ENCODE peak calls at places on chromosomes 5 and 9, in six cellular contexts. S is IMR-90, K is H9, L is DND-41, T is Karpas-422, Q is neuronal stem cell. P is an unnamed sample. For H3K4me1, the result is how much of the 10 kb centered on the place peaks cover.

GRCh38 chr9:110031511-110032173 is 176.3 kb downstream of the C9orf152 start:
- DNase-seq in S (peak), K (no peak), L (no peak), T (no peak), Q (no peak), P (no peak)

GRCh38 chr5:9183306-9183705 is 362.6 kb downstream of the SEMA5A start:
- DNase-seq in S (no peak), K (no peak), L (no peak), T (no peak), Q (no peak), P (no peak)

GRCh38 chr9:131503626-131504465 is 1.1 kb downstream of the POMT1 start:
- DNase-seq in S (peak), K (peak), L (peak), T (no peak), Q (no peak), P (no peak)

GRCh38 chr9:132460240-132460639 is 50.2 kb downstream of the CFAP77 start:
- DNase-seq in S (no peak), K (no peak), L (no peak), T (no peak), Q (no peak), P (no peak)

GRCh38 chr5:34534237-34535108 is 121.7 kb upstream of the RAI14 start:
- DNase-seq in S (peak), K (no peak), L (no peak), T (no peak), Q (no peak), P (no peak)

GRCh38 chr5:58116346-58116745 is 343.5 kb downstream of the PLK2 start:
- DNase-seq in S (no peak), K (no peak), L (no peak), T (no peak), Q (no peak), P (no peak)

GRCh38 chr5:33806736-33807442 is 84.9 kb downstream of the ADAMTS12 start:
- DNase-seq in S (peak), K (no peak), L (no peak), T (no peak), Q (no peak), P (no peak)

GRCh38 chr5:101969752-101970151 is 326.3 kb downstream of the SLCO4C1 start:
- DNase-seq in S (no peak), K (no peak), L (no peak), T (no peak), Q (no peak), P (no peak)

GRCh38 chr5:57102905-57103255 is 71.0 kb upstream of the GPBP1 start:
- DNase-seq in S (no peak), K (no peak), L (no peak), T (no peak), Q (no peak), P (no peak)

GRCh38 chr5:73139485-73139884 is 19.1 kb downstream of the TMEM171 start:
- DNase-seq in S (no peak), K (no peak), L (no peak), T (no peak), Q (no peak), P (no peak)

GRCh38 chr9:90870646-90871326 is 69.2 kb downstream of the SYK start:
- DNase-seq in S (peak), K (no peak), L (peak), T (peak), Q (peak), P (peak)

GRCh38 chr5:2756211-2756746 is 4.8 kb upstream of the IRX2 start:
- DNase-seq in S (peak), K (peak), L (no peak), T (no peak), Q (no peak), P (no peak)

GRCh38 chr5:134649163-134649916 is 755 bp downstream of the SEC24A start:
- DNase-seq in S (peak), K (no peak), L (peak), T (no peak), Q (no peak), P (peak)

GRCh38 chr9:37746448-37747270 is 6.9 kb upstream of the TRMT10B start:
- DNase-seq in S (peak), K (no peak), L (no peak), T (no peak), Q (no peak), P (no peak)

GRCh38 chr5:179259731-179260323 is 85.4 kb downstream of the ADAMTS2 start:
- DNase-seq in S (no peak), K (peak), L (no peak), T (no peak), Q (no peak), P (no peak)

GRCh38 chr9:70924905-70925547 is 196.4 kb downstream of the TRPM3 start:
- DNase-seq in S (peak), K (peak), L (peak), T (peak), Q (peak), P (peak)

GRCh38 chr5:143025376-143025775 is 255.2 kb downstream of the ARHGAP26 start:
- DNase-seq in S (no peak), K (no peak), L (no peak), T (no peak), Q (no peak), P (no peak)

GRCh38 chr9:130433168-130433946 is 11.4 kb upstream of the ASS1 start:
- DNase-seq in S (peak), K (peak), L (no peak), T (no peak), Q (peak), P (no peak)

GRCh38 chr9:76521244-76521673 is 62.3 kb downstream of the GCNT1 start:
- DNase-seq in S (no peak), K (no peak), L (no peak), T (peak), Q (no peak), P (no peak)

GRCh38 chr9:87148391-87149237 is 201.3 kb upstream of the GAS1 start:
- DNase-seq in S (peak), K (peak), L (no peak), T (no peak), Q (peak), P (no peak)
- H2AFZ ChIP-seq in S (peak), K (peak), L (no peak), T (no peak), Q (peak), P (no peak)

GRCh38 chr5:126805108-126805507 is 28.2 kb downstream of the LMNB1 start:
- DNase-seq in S (peak), K (no peak), L (no peak), T (no peak), Q (no peak), P (no peak)
- H3K4me1 ChIP-seq in S (under half), K (under half), L (under half), T (half or more), Q (under half), P (half or more)

GRCh38 chr5:139407517-139407916 is 3.6 kb upstream of the SPATA24 start:
- DNase-seq in S (no peak), K (no peak), L (no peak), T (peak), Q (no peak), P (peak)
- H2AFZ ChIP-seq in S (no peak), K (no peak), L (no peak), T (peak), Q (no peak), P (peak)

GRCh38 chr9:120612218-120612617 is 32.3 kb upstream of the CDK5RAP2 start:
- DNase-seq in S (peak), K (no peak), L (no peak), T (no peak), Q (no peak), P (peak)

GRCh38 chr9:120617637-120617979 is 37.6 kb upstream of the CDK5RAP2 start:
- DNase-seq in S (peak), K (no peak), L (no peak), T (no peak), Q (no peak), P (no peak)

GRCh38 chr9:120621941-120622340 is 42.0 kb upstream of the CDK5RAP2 start:
- DNase-seq in S (no peak), K (no peak), L (no peak), T (no peak), Q (no peak), P (no peak)

GRCh38 chr9:120619751-120620655 is 40.0 kb upstream of the CDK5RAP2 start:
- DNase-seq in S (peak), K (peak), L (peak), T (peak), Q (peak), P (peak)

DNA sequence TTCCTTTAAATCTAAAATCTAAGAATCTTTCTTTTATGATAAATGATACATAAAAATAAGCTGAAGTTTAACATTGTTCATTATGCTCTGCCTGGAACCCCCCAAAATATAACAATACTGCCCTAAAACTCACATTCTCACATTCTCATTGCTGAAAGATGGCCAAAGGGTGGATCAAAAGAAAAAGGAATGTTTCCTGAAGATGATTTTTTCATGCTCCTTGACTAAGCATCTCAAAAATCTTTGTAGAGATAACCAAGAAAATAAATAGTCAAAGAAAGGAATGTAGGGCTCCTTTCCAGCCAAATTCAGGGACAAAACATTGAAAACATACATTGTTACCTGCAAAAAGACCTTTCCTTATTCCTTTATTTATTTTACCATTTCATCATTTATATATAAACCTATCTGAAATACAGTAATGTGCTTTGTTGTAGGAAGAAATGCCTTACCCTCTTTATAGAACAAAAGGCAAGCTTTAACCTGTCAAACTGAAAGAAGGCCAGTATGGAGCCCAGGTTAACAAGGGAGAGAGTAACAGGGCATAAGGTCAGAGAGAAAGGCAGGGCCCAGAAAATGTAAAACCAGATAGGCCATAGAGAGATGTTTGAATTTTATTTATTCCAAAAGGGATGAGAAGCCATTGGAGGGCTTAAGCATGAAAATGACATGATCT is 37.1 kb upstream of the CDK5RAP2 start:
- DNase-seq in S (peak), K (no peak), L (no peak), T (no peak), Q (no peak), P (no peak)
- H3K4me1 ChIP-seq in S (under half), K (under half), L (under half), T (under half), Q (under half), P (under half)

GRCh38 chr5:60520451-60521210 is 179.3 kb downstream of the DEPDC1B start:
- DNase-seq in S (no peak), K (no peak), L (no peak), T (peak), Q (no peak), P (no peak)
- H2AFZ ChIP-seq in S (no peak), K (no peak), L (no peak), T (no peak), Q (no peak), P (peak)

GRCh38 chr9:127785933-127786772 is at the start of gene CDK9:
- DNase-seq in S (peak), K (peak), L (peak), T (peak), Q (peak), P (peak)

GRCh38 chr9:127785023-127785932 is 556 bp upstream of the CDK9 start:
- DNase-seq in S (peak), K (peak), L (peak), T (peak), Q (peak), P (peak)

GRCh38 chr9:127783111-127783621 is 2.7 kb upstream of the CDK9 start:
- DNase-seq in S (no peak), K (no peak), L (peak), T (peak), Q (no peak), P (peak)

GRCh38 chr9:127781821-127782220 is 3.4 kb upstream of the SH2D3C start:
- DNase-seq in S (no peak), K (no peak), L (no peak), T (no peak), Q (no peak), P (no peak)

GRCh38 chr9:127783644-127784043 is 2.2 kb upstream of the CDK9 start:
- DNase-seq in S (no peak), K (no peak), L (no peak), T (no peak), Q (no peak), P (peak)
- H3K4me1 ChIP-seq in S (under half), K (under half), L (under half), T (under half), Q (under half), P (half or more)

P was measured in OCI-LY7.